ENCODE peak calls at places on chromosome 12, in four cellular contexts. Z is adrenal gland, R is PC-9, I is heart right ventricle. V is an unnamed sample.

GRCh38 chr12:90945070-90945649 is 9.8 kb downstream of the CCER1 start:
- DNase-seq in Z (no peak), R (no peak), I (no peak), V (peak; percentile 48)

GRCh38 chr12:104650541-104650940 is 193.8 kb downstream of the CHST11 start:
- DNase-seq in Z (no peak), R (no peak), I (no peak), V (no peak)

GRCh38 chr12:80033457-80033856 is 65.9 kb upstream of the OTOGL start:
- DNase-seq in Z (no peak), R (no peak), I (peak; percentile 9), V (no peak)

GRCh38 chr12:45121224-45121623 is 70.3 kb upstream of the DBX2 start:
- DNase-seq in Z (no peak), R (no peak), I (no peak), V (no peak)

GRCh38 chr12:109706747-109707469 is 6.7 kb upstream of the FAM222A start:
- DNase-seq in Z (no peak), R (no peak), I (no peak), V (no peak)

GRCh38 chr12:70178038-70178437 is 65.2 kb upstream of the CNOT2 start:
- DNase-seq in Z (no peak), R (no peak), I (no peak), V (no peak)

GRCh38 chr12:52390739-52391617 is 5.5 kb upstream of the KRT84 start:
- DNase-seq in Z (no peak), R (peak; percentile 31), I (no peak), V (peak; percentile 15)

GRCh38 chr12:95731519-95731958 is 59.0 kb downstream of the NTN4 start:
- DNase-seq in Z (no peak), R (no peak), I (no peak), V (peak; percentile 57)

DNA sequence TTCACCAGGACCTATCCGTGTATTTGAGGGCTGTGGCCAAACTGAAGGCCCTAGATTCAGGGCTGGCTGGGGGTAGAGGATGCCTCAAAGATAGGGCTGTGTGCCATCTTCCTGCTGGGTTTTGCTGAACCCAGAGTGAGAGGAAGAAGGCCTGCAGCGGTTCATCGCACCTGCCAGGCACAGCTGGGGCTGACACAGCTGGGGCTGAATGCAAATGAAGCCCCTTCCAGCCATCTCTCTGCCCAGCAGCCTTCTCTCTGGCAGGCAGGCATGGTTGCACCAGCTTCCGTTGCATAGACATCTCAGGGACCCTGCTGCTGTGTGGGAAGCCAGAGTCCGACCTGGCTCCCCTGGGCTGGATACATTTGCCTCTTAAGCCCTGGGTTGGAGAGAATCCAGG is 152.4 kb downstream of the TSPAN9 start:
- DNase-seq in Z (no peak), R (no peak), I (no peak), V (no peak)
- H3K4me1 ChIP-seq in Z (no peaks in the 10 kb centered on the region), R (no peaks in the 10 kb centered on the region), I (peaks cover 36% of the 10 kb centered on the region), V (no peaks in the 10 kb centered on the region)

DNA sequence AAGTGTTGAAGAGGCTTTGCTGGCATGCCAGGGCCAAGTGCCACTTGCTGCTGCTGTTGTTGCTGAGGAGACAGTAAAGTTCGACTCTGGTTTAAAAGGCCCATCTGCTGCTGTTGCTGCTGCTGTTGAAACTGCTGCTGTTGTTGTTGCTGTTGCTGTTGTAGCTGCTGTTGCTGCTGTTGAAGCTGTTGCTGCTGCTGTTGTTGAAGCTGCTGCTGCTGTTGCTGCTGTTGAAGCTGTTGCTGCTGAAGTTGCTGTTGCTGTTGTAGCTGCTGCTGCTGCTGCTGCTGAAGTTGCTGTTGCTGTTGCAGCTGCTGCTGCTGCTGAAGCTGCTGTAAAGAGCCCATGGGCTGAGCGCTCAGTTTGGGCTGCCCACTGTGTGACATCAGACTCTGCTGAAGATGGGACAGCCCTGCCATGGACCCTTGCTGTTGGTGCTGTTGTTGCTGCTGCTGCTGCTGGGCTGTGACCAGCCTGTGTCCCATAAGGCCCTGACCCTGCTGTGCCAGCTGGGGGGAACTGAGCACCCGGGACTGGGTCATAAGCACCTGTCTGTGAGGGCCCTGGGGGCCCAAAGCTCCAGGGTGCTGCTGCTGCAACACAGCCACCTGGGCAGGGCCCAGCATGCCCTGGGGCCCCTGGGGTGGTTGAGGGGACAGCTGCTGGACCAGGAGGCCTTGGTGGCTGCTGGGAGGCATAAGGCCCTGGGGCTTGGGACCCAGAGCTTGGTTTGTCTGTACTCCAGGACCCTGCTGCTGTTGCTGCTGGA is 14.3 kb upstream of the PRKAG1 start:
- DNase-seq in Z (no peak), R (no peak), I (no peak), V (no peak)
- H3K9me3 ChIP-seq in Z (no peaks in the 10 kb centered on the region), R (no peaks in the 10 kb centered on the region), I (no peaks in the 10 kb centered on the region), V (no peaks in the 10 kb centered on the region)

GRCh38 chr12:122005252-122005651 is 16.4 kb upstream of the BCL7A start:
- DNase-seq in Z (no peak), R (no peak), I (no peak), V (no peak)
- H3K4me1 ChIP-seq in Z (no peaks in the 10 kb centered on the region), R (no peaks in the 10 kb centered on the region), I (peaks cover 9% of the 10 kb centered on the region), V (no peaks in the 10 kb centered on the region)

GRCh38 chr12:73731658-73732057 is 806.0 kb upstream of the ATXN7L3B start:
- DNase-seq in Z (no peak), R (no peak), I (no peak), V (no peak)

DNA sequence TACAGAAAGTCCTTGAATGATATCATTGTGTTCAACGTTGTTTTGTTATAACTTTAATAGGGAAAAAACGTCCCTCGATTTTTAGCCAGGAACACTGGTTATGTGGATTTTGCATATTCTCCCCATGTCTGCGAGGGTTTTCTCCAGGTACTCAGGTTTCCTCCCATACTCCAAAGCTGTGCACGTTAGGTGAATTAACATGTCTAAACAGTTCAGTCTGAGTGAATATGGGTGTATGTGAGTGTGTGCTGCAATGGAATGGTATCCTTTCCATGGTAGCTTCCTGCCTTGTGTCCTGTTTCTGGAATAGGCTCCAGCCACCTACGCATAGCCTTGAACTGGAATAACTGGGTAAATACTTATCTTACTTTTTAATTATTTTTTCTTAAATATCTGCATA is 810.8 kb upstream of the ATXN7L3B start:
- DNase-seq in Z (no peak), R (no peak), I (no peak), V (no peak)
- H3K9me3 ChIP-seq in Z (no peaks in the 10 kb centered on the region), R (no peaks in the 10 kb centered on the region), I (peaks cover 3% of the 10 kb centered on the region), V (no peaks in the 10 kb centered on the region)

V was measured in MM.1S.